ENCODE peak calls at places on chromosomes 2 and 18, in nine cellular contexts. I is IMR-90; P is fibroblast of mammary gland; B is CD8-positive, alpha-beta memory T cell; N is MM.1S; R is HCT116; W is HL-60; Q is AG04449; A is colonic mucosa. U is an unnamed sample.

GRCh38 chr2:67977464-67977863 is 85.3 kb downstream of the C1D start:
- DNase-seq in R (no peak), W (no peak), B (no peak), I (no peak), P (no peak), N (no peak), Q (no peak), A (no peak), U (no peak)

GRCh38 chr18:58345064-58345463 is 283.8 kb downstream of the ALPK2 start:
- DNase-seq in N (no peak), R (no peak), I (no peak), P (no peak), W (no peak), Q (no peak), B (no peak), A (no peak), U (no peak)

GRCh38 chr2:104434363-104434792 is 419.5 kb upstream of the POU3F3 start:
- DNase-seq in N (peak), B (no peak), I (no peak), R (no peak), W (no peak), A (peak), Q (no peak), P (no peak), U (no peak)

GRCh38 chr2:232885264-232885961 is 15.3 kb downstream of the SNORC start:
- DNase-seq in N (no peak), I (no peak), B (no peak), P (no peak), W (no peak), A (no peak), Q (no peak), R (no peak), U (no peak)

GRCh38 chr2:235044501-235045271 is 92.9 kb downstream of the SH3BP4 start:
- DNase-seq in R (no peak), A (no peak), P (no peak), B (no peak), I (no peak), W (no peak), Q (no peak), N (no peak), U (no peak)

GRCh38 chr18:12307251-12307736 is 747 bp upstream of the TUBB6 start:
- DNase-seq in Q (no peak), W (peak), A (peak), I (peak), N (no peak), R (no peak), P (peak), B (no peak), U (no peak)

GRCh38 chr2:191041418-191042161 is 27.6 kb upstream of the STAT1 start:
- DNase-seq in N (no peak), R (peak), A (peak), W (no peak), Q (no peak), B (no peak), I (no peak), P (peak), U (no peak)

GRCh38 chr2:200033939-200034338 is 78.6 kb downstream of the MAIP1 start:
- DNase-seq in P (no peak), I (no peak), W (no peak), Q (no peak), A (no peak), R (no peak), B (no peak), N (no peak), U (no peak)

GRCh38 chr2:135218426-135218825 is 166.3 kb downstream of the RAB3GAP1 start:
- DNase-seq in R (no peak), I (no peak), B (no peak), A (no peak), W (no peak), P (no peak), N (no peak), Q (no peak), U (no peak)

GRCh38 chr2:15955232-15955983 is 15.1 kb downstream of the MYCN start:
- DNase-seq in A (no peak), B (no peak), Q (no peak), I (no peak), W (no peak), P (no peak), R (no peak), N (no peak), U (no peak)

GRCh38 chr2:203918264-203918663 is 18.3 kb upstream of the ICOS start:
- DNase-seq in R (no peak), I (no peak), A (no peak), P (no peak), W (no peak), Q (no peak), N (no peak), B (no peak), U (no peak)
- H3K4me3 ChIP-seq in R (no peak), I (no peak), A (no peak), P (no peak), W (no peak), Q (no peak), N (no peak), B (no peak), U (no peak)

DNA sequence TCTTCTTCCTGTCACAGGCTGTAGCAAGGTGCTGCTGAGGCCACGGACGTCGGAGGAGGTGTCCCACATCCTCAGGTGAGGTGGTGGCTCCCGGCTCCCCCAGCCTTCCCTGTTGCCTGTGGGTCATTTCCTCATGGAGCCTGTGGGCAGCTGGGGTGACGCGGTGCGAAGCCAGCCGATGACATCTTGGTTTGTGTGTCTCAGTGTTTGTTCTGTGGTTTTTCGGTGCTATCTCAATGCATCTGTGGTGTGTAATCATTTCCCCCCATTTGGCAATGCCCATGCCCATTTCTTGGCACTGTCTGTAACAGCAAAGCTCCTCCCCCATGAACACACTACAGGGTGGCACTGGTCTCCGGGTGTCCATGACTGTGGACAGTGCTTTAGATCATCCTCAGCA is 6.6 kb downstream of the D2HGDH start:
- DNase-seq in B (peak), A (no peak), Q (no peak), I (no peak), N (no peak), P (no peak), W (peak), R (no peak), U (no peak)
- H3K4me3 ChIP-seq in B (no peak), A (no peak), Q (no peak), I (no peak), N (no peak), P (no peak), W (no peak), R (no peak), U (no peak)

DNA sequence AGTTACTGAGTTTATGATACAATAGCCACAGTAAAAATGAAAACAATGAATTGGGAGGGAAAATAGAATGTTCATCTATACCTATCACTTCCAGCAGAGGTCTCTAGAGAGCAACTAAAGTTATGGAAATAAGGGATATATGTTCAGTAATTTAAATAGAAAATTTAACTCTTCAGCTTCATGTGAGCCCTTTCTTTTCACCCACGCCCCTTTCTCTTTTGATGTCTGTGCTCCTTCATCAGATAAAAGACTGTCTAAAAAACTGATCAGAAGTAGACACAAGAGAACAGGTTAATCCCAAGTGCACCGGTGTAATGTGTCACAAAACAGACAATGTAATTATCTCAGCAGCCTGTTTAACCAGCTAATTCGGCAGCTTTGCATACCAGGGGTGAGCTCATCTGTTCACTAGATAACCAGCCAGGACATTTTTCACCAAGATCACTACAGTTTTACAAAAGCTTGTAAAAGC is 238.5 kb upstream of the ERBB4 start:
- DNase-seq in I (peak), R (peak), Q (no peak), W (peak), B (peak), N (peak), P (peak), A (no peak), U (no peak)
- H3K4me3 ChIP-seq in I (peak), R (no peak), Q (peak), W (no peak), B (no peak), N (no peak), P (no peak), A (no peak), U (no peak)

DNA sequence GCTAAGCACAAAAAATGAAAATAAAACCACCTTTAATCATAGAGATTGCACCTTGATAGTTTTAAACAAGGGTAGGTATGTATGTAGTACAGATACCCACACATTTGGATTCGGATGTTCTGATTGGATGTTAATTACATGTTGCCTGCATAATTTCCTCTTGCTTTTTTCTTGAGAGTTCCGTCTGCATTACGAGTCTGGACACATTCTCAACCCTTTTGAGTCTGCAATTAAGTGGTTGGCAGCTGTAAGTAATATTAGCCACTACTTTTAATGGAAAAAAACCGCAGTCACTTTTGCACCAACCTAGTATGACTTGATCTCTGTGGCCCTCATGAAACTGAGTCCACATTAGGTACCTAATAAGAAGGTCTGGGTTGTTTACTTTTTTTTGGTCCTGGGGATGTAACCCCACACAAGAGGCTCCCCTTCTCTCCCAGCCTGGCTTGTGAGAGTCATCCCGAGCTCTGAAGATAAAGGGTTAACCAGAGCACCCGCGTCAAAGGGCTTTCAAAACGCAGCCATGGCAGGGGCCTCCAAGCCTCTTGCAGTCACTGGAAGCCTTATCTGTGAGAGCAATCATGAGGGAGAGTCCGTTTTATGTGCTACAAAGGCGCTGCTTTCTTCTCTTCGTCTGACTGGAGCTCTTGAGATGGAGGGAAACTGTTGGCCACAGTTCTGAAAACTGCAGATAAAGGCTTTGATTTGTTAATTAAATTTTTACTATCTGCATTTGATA is 217.4 kb downstream of the VAPA start:
- DNase-seq in N (no peak), A (no peak), I (no peak), R (no peak), Q (no peak), P (no peak), W (no peak), B (no peak), U (no peak)
- H3K4me3 ChIP-seq in N (no peak), A (peak), I (no peak), R (peak), Q (no peak), P (no peak), W (no peak), B (no peak), U (no peak)

GRCh38 chr2:112154246-112155110 is 16.3 kb downstream of the FBLN7 start:
- DNase-seq in B (peak), Q (no peak), A (no peak), N (no peak), P (no peak), I (no peak), R (no peak), W (no peak), U (no peak)
- H3K4me3 ChIP-seq in B (no peak), Q (no peak), A (no peak), N (no peak), P (no peak), I (no peak), R (no peak), W (no peak), U (no peak)

GRCh38 chr18:78982186-78982585 is 2.6 kb downstream of the SALL3 start:
- DNase-seq in A (no peak), I (no peak), Q (no peak), P (no peak), N (no peak), B (no peak), W (no peak), R (no peak), U (no peak)
- H3K4me3 ChIP-seq in A (no peak), I (no peak), Q (no peak), P (no peak), N (no peak), B (no peak), W (no peak), R (no peak), U (no peak)

GRCh38 chr2:153408708-153409107 is 69.9 kb downstream of the RPRM start:
- DNase-seq in N (no peak), W (no peak), A (no peak), Q (no peak), P (peak), I (no peak), B (no peak), R (no peak), U (no peak)

GRCh38 chr2:153405196-153405595 is 73.4 kb downstream of the RPRM start:
- DNase-seq in W (no peak), P (no peak), R (no peak), Q (no peak), A (no peak), B (no peak), I (no peak), N (no peak), U (no peak)

GRCh38 chr2:153403937-153404336 is 74.6 kb downstream of the RPRM start:
- DNase-seq in A (no peak), P (no peak), N (no peak), B (no peak), Q (no peak), W (no peak), I (no peak), R (no peak), U (no peak)

DNA sequence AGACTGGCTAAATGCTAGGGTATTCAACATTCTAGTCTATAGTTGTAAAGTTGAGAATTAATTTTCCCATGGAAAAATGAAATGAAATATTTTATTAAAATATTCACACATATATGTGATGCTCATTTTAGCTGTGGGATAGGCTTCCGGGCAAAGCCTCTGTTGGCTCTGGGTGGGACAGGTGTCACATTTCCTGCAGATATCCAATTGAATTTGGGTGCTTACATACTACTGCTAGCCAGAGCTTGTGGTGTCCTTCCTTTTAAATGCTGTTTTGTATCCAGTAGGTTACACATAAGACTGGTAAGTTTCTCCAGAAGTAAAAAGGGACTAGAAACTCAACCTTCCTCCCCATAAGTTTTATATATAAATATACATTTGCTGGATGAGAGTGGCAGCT is 73.8 kb downstream of the RPRM start:
- DNase-seq in A (no peak), I (no peak), W (no peak), Q (no peak), N (no peak), P (no peak), R (no peak), B (no peak), U (no peak)
- H3K4me3 ChIP-seq in A (no peak), I (no peak), W (no peak), Q (no peak), N (no peak), P (no peak), R (no peak), B (no peak), U (no peak)

DNA sequence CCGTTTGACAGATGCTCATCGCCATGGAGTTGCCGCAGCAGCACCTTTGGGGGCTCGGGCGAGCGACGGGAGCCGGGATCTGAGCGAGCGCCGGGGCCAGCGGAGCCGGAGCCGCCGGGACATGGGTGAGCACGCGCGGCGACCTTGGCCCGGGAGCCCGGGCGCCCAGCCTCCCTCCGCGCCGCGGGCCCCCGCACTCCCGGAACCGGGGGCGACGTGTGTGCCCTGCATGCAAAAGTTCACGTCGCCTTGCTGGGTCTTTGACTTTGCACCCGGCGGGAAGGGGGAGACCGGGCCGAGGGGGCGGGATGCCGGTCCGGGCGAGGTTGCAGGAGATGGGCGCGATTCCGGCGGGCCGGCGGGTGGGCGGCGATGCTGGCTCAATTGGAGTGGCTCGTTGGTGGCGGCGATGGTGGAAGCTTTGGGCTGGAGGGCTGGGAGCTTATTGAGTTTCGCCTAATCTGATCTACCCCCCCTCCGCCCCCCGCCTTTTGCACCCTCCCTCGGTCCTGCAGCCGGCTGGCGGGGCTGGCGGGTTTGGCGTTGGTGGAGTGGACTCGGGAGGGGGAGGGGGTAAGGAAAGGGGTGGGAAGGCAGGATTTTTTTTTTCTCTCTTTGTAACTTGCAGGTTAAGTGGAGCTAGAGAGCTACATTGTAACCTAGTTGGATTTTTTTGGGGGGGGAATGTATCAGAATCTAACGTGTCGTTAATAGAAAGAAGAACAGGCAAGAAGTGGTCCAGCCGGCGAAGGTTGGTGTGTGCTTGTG is at the start of gene SETBP1:
- DNase-seq in Q (no peak), N (peak), W (no peak), B (peak), P (peak), I (peak), A (peak), R (no peak), U (no peak)
- H3K4me3 ChIP-seq in Q (peak), N (peak), W (peak), B (peak), P (peak), I (peak), A (peak), R (no peak), U (peak)

GRCh38 chr2:144431384-144431783 is 88.5 kb downstream of the ZEB2 start:
- DNase-seq in B (peak), Q (no peak), W (no peak), R (no peak), A (no peak), P (no peak), I (no peak), N (peak), U (no peak)
- H3K4me3 ChIP-seq in B (no peak), Q (no peak), W (no peak), R (no peak), A (no peak), P (no peak), I (no peak), N (no peak), U (no peak)

U was measured in skeletal muscle cell.